ENCODE peak calls at places on chromosomes 7 and 10, in seven cellular contexts. H is fibroblast of the aortic adventitia, V is GM12865, O is adrenal gland, L is mammary epithelial cell, T is endothelial cell of umbilical vein, K is AG09309. X is an unnamed sample.

GRCh38 chr7:76381814-76382213 is 23.0 kb upstream of the YWHAG start:
- DNase-seq in V (no peak), T (no peak), O (no peak), H (no peak), K (no peak), L (no peak), X (no peak)

GRCh38 chr10:131811239-131812011 is 89.4 kb upstream of the PPP2R2D start:
- DNase-seq in K (no peak), V (no peak), O (peak), T (no peak), H (no peak), L (no peak), X (no peak)

GRCh38 chr10:31966681-31967080 is 38.0 kb upstream of the ARHGAP12 start:
- DNase-seq in K (no peak), H (no peak), L (no peak), V (no peak), O (no peak), T (no peak), X (no peak)

GRCh38 chr10:111076682-111077661 is at the start of gene ADRA2A:
- DNase-seq in K (no peak), T (peak), H (peak), V (no peak), L (peak), O (peak), X (peak)

GRCh38 chr7:66114743-66115727 is at the start of gene CRCP:
- DNase-seq in L (peak), K (no peak), T (peak), H (peak), V (peak), O (peak), X (peak)

GRCh38 chr7:102214477-102215072 is 72.1 kb upstream of the SH2B2 start:
- DNase-seq in T (no peak), H (no peak), K (no peak), V (no peak), L (no peak), O (no peak), X (no peak)

GRCh38 chr7:154440058-154440457 is 387.9 kb downstream of the DPP6 start:
- DNase-seq in L (no peak), T (no peak), K (no peak), O (no peak), V (no peak), H (no peak), X (no peak)

GRCh38 chr10:14587540-14588083 is 187.1 kb downstream of the FAM107B start:
- DNase-seq in T (no peak), L (no peak), O (no peak), V (no peak), K (no peak), H (no peak), X (no peak)

GRCh38 chr10:71970869-71971268 is 6.7 kb downstream of the CHST3 start:
- DNase-seq in T (no peak), O (no peak), L (peak), K (no peak), H (no peak), V (no peak), X (no peak)

GRCh38 chr10:77223532-77224460 is 413.8 kb downstream of the KCNMA1 start:
- DNase-seq in H (no peak), V (no peak), K (no peak), L (no peak), T (no peak), O (no peak), X (no peak)

GRCh38 chr7:159067870-159068787 is 76.5 kb downstream of the VIPR2 start:
- DNase-seq in T (no peak), O (no peak), V (no peak), L (no peak), H (no peak), K (no peak), X (no peak)

GRCh38 chr10:24242562-24242961 is 33.6 kb downstream of the KIAA1217 start:
- DNase-seq in K (no peak), V (no peak), T (no peak), O (no peak), L (no peak), H (no peak), X (no peak)

GRCh38 chr10:93445097-93445960 is 36.8 kb downstream of the MYOF start:
- DNase-seq in T (peak), O (peak), L (peak), K (peak), H (peak), V (peak), X (peak)

GRCh38 chr10:128050937-128051336 is 75.3 kb downstream of the MKI67 start:
- DNase-seq in H (no peak), O (no peak), V (no peak), T (no peak), K (no peak), L (peak), X (no peak)

GRCh38 chr10:51073461-51074237 is 638 bp upstream of the PRKG1 start:
- DNase-seq in V (no peak), K (no peak), L (peak), H (no peak), T (no peak), O (peak), X (peak)

DNA sequence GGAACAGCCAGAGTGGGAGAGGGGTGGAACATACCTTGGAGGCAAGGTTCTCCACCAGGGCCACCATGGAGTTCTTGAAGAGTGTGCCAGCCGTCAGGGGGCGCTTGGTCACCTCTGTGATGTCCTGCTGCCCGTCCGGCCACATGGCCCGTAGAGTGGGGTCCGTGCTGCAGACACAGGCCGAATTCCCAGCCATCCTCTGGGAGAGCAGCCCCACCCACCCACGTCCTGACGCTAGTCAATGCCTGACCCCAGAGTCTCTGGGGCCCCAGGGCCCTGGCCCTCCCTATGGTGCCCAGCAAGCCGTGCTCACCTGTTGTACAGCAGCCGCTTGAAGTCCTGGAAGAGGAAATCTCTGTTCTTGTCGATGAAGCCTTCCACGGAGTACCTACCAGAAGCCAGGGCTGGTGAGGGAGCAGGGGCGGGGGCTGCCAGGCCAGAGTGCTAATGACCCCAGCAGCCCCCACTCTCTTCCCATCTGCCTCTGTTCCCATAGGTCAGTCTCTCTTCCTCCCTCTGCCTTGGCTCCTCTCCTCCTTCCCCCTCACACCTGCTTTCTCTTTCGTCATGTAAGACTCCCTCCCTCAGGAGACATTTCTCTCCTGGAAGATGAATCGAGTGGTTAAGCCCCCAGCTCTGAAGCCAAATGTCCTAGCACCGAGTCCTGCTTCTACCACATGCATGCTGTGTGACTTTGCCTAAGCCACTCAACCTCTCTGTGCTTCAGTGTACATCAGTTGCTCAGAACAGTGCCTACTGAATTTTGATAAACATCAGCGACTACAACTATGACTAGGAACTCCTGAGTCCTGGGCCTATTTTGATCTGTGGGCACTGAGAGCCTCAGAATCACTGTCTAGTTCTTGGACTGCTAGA is 11.0 kb downstream of the MYO1G start:
- DNase-seq in H (peak), T (peak), L (no peak), O (no peak), V (no peak), K (no peak), X (no peak)
- TF ChIP-seq CTCF in H (peak), T (peak), L (peak), O (no peak), V (no peak), K (peak), X (peak)

GRCh38 chr7:30478349-30479228 is at the start of gene NOD1:
- DNase-seq in H (peak), L (peak), O (peak), T (peak), V (peak), K (no peak), X (peak)
- TF ChIP-seq CTCF in H (no peak), L (no peak), O (no peak), T (no peak), V (no peak), K (no peak), X (peak)

GRCh38 chr7:134254311-134254710 is 62.4 kb downstream of the SLC35B4 start:
- DNase-seq in H (no peak), K (no peak), V (peak), O (no peak), L (no peak), T (no peak), X (no peak)
- TF ChIP-seq CTCF in H (no peak), K (no peak), V (no peak), O (no peak), L (peak), T (no peak), X (no peak)

GRCh38 chr10:21707498-21707897 is 173.5 kb downstream of the MLLT10 start:
- DNase-seq in T (no peak), K (no peak), O (no peak), L (no peak), H (no peak), V (no peak), X (no peak)

GRCh38 chr10:21705828-21706176 is 171.8 kb downstream of the MLLT10 start:
- DNase-seq in O (no peak), T (peak), V (no peak), K (no peak), L (no peak), H (no peak), X (no peak)

GRCh38 chr10:21700474-21700873 is 166.4 kb downstream of the MLLT10 start:
- DNase-seq in L (no peak), V (no peak), T (no peak), O (no peak), H (peak), K (no peak), X (no peak)

GRCh38 chr10:21702633-21703111 is 168.6 kb downstream of the MLLT10 start:
- DNase-seq in O (no peak), K (no peak), L (no peak), V (peak), T (no peak), H (no peak), X (no peak)

DNA sequence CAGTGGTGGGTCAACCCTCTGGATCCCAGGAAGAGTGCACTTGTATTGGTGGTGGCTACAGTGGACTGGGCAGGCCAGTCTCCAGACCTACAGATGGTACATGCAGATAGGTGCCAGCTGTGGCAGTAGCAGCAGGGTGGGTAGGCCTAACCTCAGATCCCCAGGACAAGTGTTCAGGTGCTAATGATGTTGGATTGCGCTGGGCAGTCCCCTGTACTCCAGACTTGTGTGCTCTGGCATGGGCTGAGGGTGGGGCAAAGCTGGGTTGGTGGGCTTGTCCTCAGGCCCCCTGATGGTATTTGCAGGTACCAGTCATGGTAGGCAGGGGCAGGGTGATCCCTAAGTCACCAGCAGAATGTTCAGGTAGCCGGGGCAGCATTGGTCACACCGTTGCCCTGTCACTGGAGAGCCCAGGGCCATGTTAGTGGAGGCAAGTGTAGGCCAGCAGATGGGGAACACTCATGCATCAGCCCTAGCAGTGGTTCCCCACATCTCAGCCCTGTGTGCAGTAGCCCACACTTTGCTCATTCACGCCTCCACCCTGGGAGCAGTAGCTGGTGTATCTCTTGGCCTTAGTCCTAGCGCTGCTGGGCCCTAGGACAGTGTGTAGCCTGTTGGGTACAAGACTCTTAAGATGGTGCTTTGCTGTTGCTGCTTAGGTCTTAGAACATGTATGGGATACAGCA is 171.3 kb downstream of the MLLT10 start:
- DNase-seq in V (no peak), H (no peak), T (no peak), K (no peak), O (no peak), L (no peak), X (no peak)
- TF ChIP-seq CTCF in V (no peak), H (no peak), T (no peak), K (no peak), O (no peak), L (no peak), X (no peak)

GRCh38 chr10:114379631-114380041 is 24.7 kb downstream of the AFAP1L2 start:
- DNase-seq in O (no peak), K (peak), H (no peak), L (no peak), V (no peak), T (peak), X (no peak)
- TF ChIP-seq CTCF in O (no peak), K (no peak), H (no peak), L (no peak), V (no peak), T (no peak), X (no peak)